ENCODE peak calls at places on chromosomes 3 and 15, in six cellular contexts. C is thyroid gland, L is left ventricle myocardium inferior, E is heart right ventricle, Z is heart left ventricle, I is hepatocyte. X is an unnamed sample. For H3K9me3 and H3K36me3, the result is how much of the 10 kb centered on the place peaks cover.

GRCh38 chr15:29962404-29962803 is 120.4 kb upstream of the GOLGA8J start:
- DNase-seq in C (no peak), L (no peak), E (no peak), Z (no peak), I (no peak), X (no peak)

GRCh38 chr15:88621789-88622604 is 857 bp downstream of the AEN start:
- DNase-seq in C (peak), L (no peak), E (no peak), Z (no peak), I (peak), X (no peak)

GRCh38 chr3:25235033-25235432 is 193.0 kb upstream of the RARB start:
- DNase-seq in C (no peak), L (no peak), E (no peak), Z (no peak), I (peak), X (no peak)

GRCh38 chr3:12679468-12679867 is 15.6 kb upstream of the RAF1 start:
- DNase-seq in C (no peak), L (no peak), E (no peak), Z (peak), I (peak), X (no peak)

GRCh38 chr3:70516081-70516480 is 203.6 kb upstream of the MDFIC2 start:
- DNase-seq in C (no peak), L (no peak), E (no peak), Z (no peak), I (no peak), X (no peak)

GRCh38 chr3:28347374-28348285 is 891 bp upstream of the ZCWPW2 start:
- DNase-seq in C (no peak), L (no peak), E (no peak), Z (no peak), I (no peak), X (no peak)

GRCh38 chr3:72821170-72821781 is 27.0 kb downstream of the SHQ1 start:
- DNase-seq in C (peak), L (no peak), E (peak), Z (peak), I (peak), X (peak)

GRCh38 chr15:75349851-75350588 is 3.2 kb downstream of the NEIL1 start:
- DNase-seq in C (peak), L (no peak), E (no peak), Z (peak), I (no peak), X (peak)

GRCh38 chr3:15499536-15499935 is 22.0 kb downstream of the COLQ start:
- DNase-seq in C (no peak), L (no peak), E (no peak), Z (no peak), I (no peak), X (no peak)

GRCh38 chr3:195005759-195006555 is 265.0 kb downstream of the XXYLT1 start:
- DNase-seq in C (no peak), L (no peak), E (no peak), Z (no peak), I (no peak), X (no peak)

GRCh38 chr15:64151727-64152506 is at the start of gene SNX22:
- DNase-seq in C (peak), L (no peak), E (no peak), Z (peak), I (peak), X (peak)

GRCh38 chr3:24494616-24495333 is at the start of gene THRB:
- DNase-seq in C (peak), L (peak), E (peak), Z (peak), I (peak), X (peak)

GRCh38 chr3:160980740-160981139 is 124.4 kb downstream of the B3GALNT1 start:
- DNase-seq in C (no peak), L (no peak), E (no peak), Z (no peak), I (no peak), X (no peak)

GRCh38 chr3:134485075-134485536 is 679 bp downstream of the ANAPC13 start:
- DNase-seq in C (peak), L (no peak), E (no peak), Z (peak), I (peak), X (peak)

GRCh38 chr3:57946970-57947381 is 61.2 kb upstream of the FLNB start:
- DNase-seq in C (no peak), L (no peak), E (no peak), Z (no peak), I (no peak), X (no peak)

GRCh38 chr3:138875096-138875753 is 40.5 kb upstream of the PIK3CB start:
- DNase-seq in C (no peak), L (no peak), E (no peak), Z (no peak), I (no peak), X (no peak)

GRCh38 chr3:152384412-152384811 is 115.7 kb downstream of the MBNL1 start:
- DNase-seq in C (no peak), L (no peak), E (no peak), Z (no peak), I (no peak), X (no peak)

GRCh38 chr3:79871656-79872055 is 103.9 kb upstream of the ROBO1 start:
- DNase-seq in C (no peak), L (no peak), E (no peak), Z (no peak), I (no peak), X (no peak)

GRCh38 chr3:107111889-107112288 is 265.4 kb upstream of the CCDC54 start:
- DNase-seq in C (no peak), L (no peak), E (no peak), Z (no peak), I (no peak), X (no peak)

GRCh38 chr3:129612350-129613204 is 6.1 kb upstream of the PLXND1 start:
- DNase-seq in C (no peak), L (peak), E (no peak), Z (peak), I (no peak), X (peak)

GRCh38 chr3:104604326-104605010 is 762.2 kb upstream of the ALCAM start:
- DNase-seq in C (no peak), L (no peak), E (no peak), Z (no peak), I (no peak), X (no peak)

GRCh38 chr3:68999605-69000004 is 13.9 kb downstream of the EOGT start:
- DNase-seq in C (no peak), L (no peak), E (no peak), Z (no peak), I (no peak), X (no peak)

GRCh38 chr15:96355561-96356129 is 25.1 kb downstream of the NR2F2 start:
- DNase-seq in C (no peak), L (no peak), E (no peak), Z (no peak), I (no peak), X (no peak)

GRCh38 chr3:60555704-60556340 is 695.4 kb downstream of the FHIT start:
- DNase-seq in C (no peak), L (no peak), E (no peak), Z (no peak), I (no peak), X (no peak)

GRCh38 chr15:60323322-60323721 is 74.5 kb downstream of the ANXA2 start:
- DNase-seq in C (no peak), L (no peak), E (no peak), Z (no peak), I (no peak), X (no peak)

GRCh38 chr3:50324351-50325144 is 2.0 kb upstream of the HYAL2 start:
- DNase-seq in C (peak), L (peak), E (peak), Z (peak), I (peak), X (peak)

GRCh38 chr3:32249184-32249782 is 10.8 kb downstream of the CMTM8 start:
- DNase-seq in C (no peak), L (no peak), E (no peak), Z (no peak), I (no peak), X (no peak)

GRCh38 chr3:31725568-31725967 is 192.8 kb downstream of the STT3B start:
- DNase-seq in C (no peak), L (no peak), E (no peak), Z (no peak), I (no peak), X (no peak)

GRCh38 chr3:140403559-140403958 is 274.3 kb upstream of the TRIM42 start:
- DNase-seq in C (no peak), L (no peak), E (no peak), Z (no peak), I (no peak), X (no peak)

GRCh38 chr3:15102833-15103232 is 3.9 kb upstream of the RBSN start:
- DNase-seq in C (no peak), L (no peak), E (peak), Z (peak), I (no peak), X (no peak)

GRCh38 chr3:152192936-152193672 is 75.6 kb upstream of the MBNL1 start:
- DNase-seq in C (no peak), L (no peak), E (no peak), Z (no peak), I (peak), X (no peak)

GRCh38 chr3:94293793-94294195 is 230.9 kb downstream of the NSUN3 start:
- DNase-seq in C (peak), L (no peak), E (no peak), Z (no peak), I (no peak), X (no peak)

GRCh38 chr15:31867536-31868442 is 162.5 kb upstream of the CHRNA7 start:
- DNase-seq in C (peak), L (peak), E (peak), Z (peak), I (peak), X (peak)

GRCh38 chr15:66876423-66876730 is 174.3 kb downstream of the SMAD6 start:
- DNase-seq in C (no peak), L (no peak), E (no peak), Z (no peak), I (no peak), X (no peak)

GRCh38 chr3:109952924-109953323 is 615.6 kb upstream of the DPPA4 start:
- DNase-seq in C (no peak), L (no peak), E (no peak), Z (no peak), I (no peak), X (no peak)

GRCh38 chr3:193190387-193190786 is 50.6 kb upstream of the PLAAT1 start:
- DNase-seq in C (peak), L (no peak), E (no peak), Z (no peak), I (peak), X (no peak)

GRCh38 chr3:118436863-118437262 is 597.8 kb downstream of the IGSF11 start:
- DNase-seq in C (no peak), L (no peak), E (no peak), Z (no peak), I (no peak), X (no peak)

GRCh38 chr15:25059698-25060471 is 105.1 kb downstream of the SNRPN start:
- DNase-seq in C (no peak), L (no peak), E (no peak), Z (no peak), I (no peak), X (no peak)

GRCh38 chr15:25055356-25056068 is 100.7 kb downstream of the SNRPN start:
- DNase-seq in C (no peak), L (no peak), E (peak), Z (no peak), I (no peak), X (no peak)

GRCh38 chr15:25056484-25057429 is 102.0 kb downstream of the SNRPN start:
- DNase-seq in C (no peak), L (no peak), E (peak), Z (no peak), I (no peak), X (peak)

GRCh38 chr15:25058080-25058785 is 103.4 kb downstream of the SNRPN start:
- DNase-seq in C (no peak), L (no peak), E (no peak), Z (no peak), I (no peak), X (no peak)

GRCh38 chr15:25057574-25057973 is 102.8 kb downstream of the SNRPN start:
- DNase-seq in C (no peak), L (no peak), E (peak), Z (no peak), I (no peak), X (no peak)
- H3K9me3 ChIP-seq in C (under half), L (half or more), E (half or more), Z (half or more), I (half or more), X (half or more)

GRCh38 chr3:52014613-52015012 is 18.9 kb upstream of the RPL29 start:
- DNase-seq in C (no peak), L (no peak), E (no peak), Z (no peak), I (peak), X (no peak)
- TF ChIP-seq CTCF in C (no peak), L (no peak), E (no peak), Z (no peak), I (peak), X (no peak)

GRCh38 chr15:43749690-43750345 is 3.6 kb downstream of the PDIA3 start:
- DNase-seq in C (peak), L (no peak), E (no peak), Z (no peak), I (no peak), X (no peak)

GRCh38 chr15:43748376-43748775 is 2.1 kb downstream of the PDIA3 start:
- DNase-seq in C (no peak), L (no peak), E (no peak), Z (no peak), I (no peak), X (no peak)

GRCh38 chr15:43751885-43752284 is 5.6 kb downstream of the PDIA3 start:
- DNase-seq in C (no peak), L (no peak), E (no peak), Z (no peak), I (no peak), X (no peak)
- H3K36me3 ChIP-seq in C (under half), L (under half), E (under half), Z (under half), I (under half), X (under half)

GRCh38 chr15:57676578-57676977 is 29.9 kb upstream of the POLR2M start:
- DNase-seq in C (no peak), L (no peak), E (no peak), Z (no peak), I (no peak), X (no peak)
- H3K9me3 ChIP-seq in C (under half), L (under half), E (under half), Z (under half), I (under half), X (under half)

DNA sequence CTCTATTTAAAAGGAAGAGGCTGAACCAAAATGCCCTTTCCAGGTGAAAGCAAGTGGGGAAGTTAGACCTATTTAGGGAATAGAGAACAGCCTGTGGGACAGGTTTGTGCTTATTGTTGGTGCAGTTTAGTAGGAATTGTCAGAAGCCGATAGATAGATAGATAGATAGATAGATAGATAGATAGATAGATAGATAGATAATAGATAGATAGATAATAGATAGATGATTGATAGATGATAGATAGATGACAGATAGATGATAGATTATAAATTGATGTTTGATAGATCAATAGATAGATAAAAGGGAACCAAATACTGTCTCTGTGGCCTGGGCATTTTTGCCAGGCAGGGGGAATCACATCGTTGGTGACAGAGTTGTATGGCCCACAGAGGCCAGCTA is 42.5 kb downstream of the SH3GL3 start:
- DNase-seq in C (no peak), L (no peak), E (no peak), Z (no peak), I (no peak), X (no peak)
- TF ChIP-seq CTCF in C (no peak), L (no peak), E (no peak), Z (no peak), I (no peak), X (no peak)

DNA sequence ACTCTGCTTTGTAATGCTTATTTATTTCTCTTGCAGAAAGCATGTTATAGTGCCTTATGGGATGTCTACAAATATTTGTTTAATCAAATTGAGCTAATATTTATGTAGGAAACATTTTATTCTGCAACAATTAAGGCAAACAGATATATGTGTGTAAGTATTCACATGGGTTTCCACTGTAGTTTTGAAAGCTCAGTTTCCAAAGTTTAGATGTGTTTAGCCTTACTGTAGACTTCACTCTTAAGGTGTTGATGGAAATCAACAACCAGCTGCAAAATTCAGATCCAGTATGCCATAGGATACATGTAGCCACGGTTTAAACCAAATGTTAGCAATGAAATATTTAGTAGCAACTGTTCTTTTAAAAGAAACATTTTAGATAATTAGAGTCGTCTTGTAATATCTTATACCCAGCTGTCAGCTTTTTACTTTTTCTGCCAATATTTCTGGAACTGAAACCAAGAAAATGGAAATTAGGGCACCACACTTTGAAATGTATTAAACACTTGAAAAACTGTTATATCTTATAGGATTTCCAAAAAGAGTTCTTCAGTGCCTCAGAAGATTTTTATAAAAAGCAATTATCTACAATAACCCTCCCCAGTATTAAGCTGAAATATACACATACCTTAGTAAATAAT is 18.5 kb downstream of the PIK3CA start:
- DNase-seq in C (no peak), L (no peak), E (no peak), Z (no peak), I (no peak), X (no peak)
- H3K36me3 ChIP-seq in C (under half), L (under half), E (under half), Z (under half), I (under half), X (under half)

X was measured in mucosa of descending colon.